ENCODE peak calls at places on chromosomes 7 and 10, in nine cellular contexts. U, V, S, K, L, A, Z, F and B are unnamed samples.

GRCh38 chr7:126378642-126379041 is 874.1 kb downstream of the GRM8 start:
- DNase-seq in A (no peak), F (no peak), L (no peak), Z (no peak), S (no peak), V (no peak), U (no peak), K (no peak), B (no peak)

GRCh38 chr7:29841926-29842671 is 35.8 kb downstream of the WIPF3 start:
- DNase-seq in S (no peak), U (no peak), K (no peak), A (no peak), Z (no peak), V (no peak), L (no peak), F (no peak), B (no peak)

GRCh38 chr10:35770817-35771355 is 128.8 kb upstream of the FZD8 start:
- DNase-seq in Z (no peak), K (no peak), A (no peak), S (no peak), V (no peak), F (no peak), U (peak), L (no peak), B (no peak)

GRCh38 chr10:72912715-72913114 is 19.2 kb downstream of the OIT3 start:
- DNase-seq in Z (no peak), L (no peak), K (no peak), S (no peak), A (no peak), F (no peak), U (no peak), V (no peak), B (no peak)

GRCh38 chr10:121216295-121216694 is 365.1 kb downstream of the WDR11 start:
- DNase-seq in F (no peak), A (no peak), K (no peak), S (no peak), V (no peak), L (no peak), Z (no peak), U (no peak), B (no peak)

GRCh38 chr10:101014966-101015581 is 15.5 kb downstream of the LZTS2 start:
- DNase-seq in K (no peak), L (no peak), Z (no peak), U (no peak), V (no peak), A (peak), F (peak), S (peak), B (peak)

GRCh38 chr7:138158739-138159528 is 82.7 kb downstream of the AKR1D1 start:
- DNase-seq in V (no peak), F (no peak), Z (no peak), A (no peak), L (no peak), S (no peak), U (no peak), K (no peak), B (no peak)

GRCh38 chr7:122919643-122920181 is 33.5 kb upstream of the CADPS2 start:
- DNase-seq in S (no peak), L (peak), Z (no peak), U (no peak), F (no peak), A (no peak), K (no peak), V (no peak), B (peak)

GRCh38 chr7:42164946-42165345 is 72.1 kb downstream of the GLI3 start:
- DNase-seq in K (no peak), U (no peak), F (no peak), V (no peak), A (no peak), Z (no peak), S (no peak), L (no peak), B (no peak)

GRCh38 chr10:133438711-133439273 is 14.4 kb upstream of the SPRN start:
- DNase-seq in L (no peak), V (peak), Z (no peak), K (no peak), S (no peak), F (peak), A (no peak), U (no peak), B (no peak)

GRCh38 chr10:112950714-112951348 is 784 bp downstream of the TCF7L2 start:
- DNase-seq in V (no peak), A (no peak), U (peak), F (peak), K (no peak), L (peak), S (no peak), Z (peak), B (peak)

GRCh38 chr7:105487559-105488218 is 34.4 kb downstream of the PUS7 start:
- DNase-seq in S (peak), K (no peak), L (peak), V (no peak), F (peak), A (peak), Z (peak), U (no peak), B (peak)

GRCh38 chr7:36677769-36678435 is 46.4 kb downstream of the AOAH start:
- DNase-seq in Z (no peak), A (no peak), U (no peak), V (no peak), F (no peak), L (no peak), K (no peak), S (no peak), B (no peak)

GRCh38 chr7:157676456-157677255 is 339.9 kb downstream of the DNAJB6 start:
- DNase-seq in S (no peak), V (no peak), L (no peak), K (no peak), U (no peak), Z (no peak), F (no peak), A (no peak), B (no peak)

GRCh38 chr10:120161116-120161515 is 268.6 kb downstream of the SEC23IP start:
- DNase-seq in L (no peak), Z (peak), U (no peak), F (no peak), A (no peak), V (no peak), S (no peak), K (no peak), B (no peak)

GRCh38 chr10:101986277-101986971 is 69.5 kb downstream of the ARMH3 start:
- DNase-seq in K (no peak), V (no peak), Z (peak), S (no peak), F (no peak), U (peak), L (no peak), A (no peak), B (no peak)

GRCh38 chr7:35253680-35254495 is at the start of gene TBX20:
- DNase-seq in A (no peak), V (no peak), Z (peak), L (no peak), S (peak), U (peak), K (no peak), F (peak), B (peak)

GRCh38 chr7:36712015-36712414 is 12.3 kb downstream of the AOAH start:
- DNase-seq in F (no peak), S (no peak), K (no peak), U (no peak), L (no peak), Z (no peak), A (no peak), V (no peak), B (no peak)

GRCh38 chr10:107708981-107709380 is 544.5 kb upstream of the SORCS1 start:
- DNase-seq in F (no peak), V (no peak), K (no peak), S (no peak), U (no peak), Z (no peak), A (no peak), L (no peak), B (no peak)

GRCh38 chr7:3436746-3437145 is 135.7 kb downstream of the SDK1 start:
- DNase-seq in S (no peak), F (peak), U (no peak), A (no peak), V (no peak), K (no peak), L (no peak), Z (no peak), B (peak)

GRCh38 chr7:3437467-3437866 is 136.4 kb downstream of the SDK1 start:
- DNase-seq in U (peak), S (no peak), L (no peak), V (no peak), K (no peak), Z (no peak), F (no peak), A (no peak), B (no peak)

GRCh38 chr7:3439333-3440030 is 138.4 kb downstream of the SDK1 start:
- DNase-seq in Z (no peak), S (peak), F (peak), U (no peak), L (no peak), A (peak), V (no peak), K (no peak), B (peak)

GRCh38 chr7:3440509-3440908 is 139.5 kb downstream of the SDK1 start:
- DNase-seq in K (no peak), F (no peak), A (no peak), L (no peak), Z (no peak), S (no peak), U (no peak), V (no peak), B (no peak)

GRCh38 chr7:3438352-3438751 is 137.3 kb downstream of the SDK1 start:
- DNase-seq in A (no peak), V (no peak), L (no peak), K (no peak), F (no peak), S (no peak), U (peak), Z (no peak), B (no peak)
- H3K4me3 ChIP-seq in A (no peak), V (no peak), L (no peak), K (no peak), F (no peak), S (no peak), U (no peak), Z (no peak), B (no peak)

GRCh38 chr10:1054684-1055083 is 1.5 kb upstream of the WDR37 start:
- DNase-seq in S (no peak), F (no peak), V (no peak), L (no peak), A (no peak), U (no peak), K (no peak), Z (no peak), B (peak)
- H3K4me3 ChIP-seq in S (no peak), F (peak), V (no peak), L (peak), A (peak), U (no peak), K (no peak), Z (no peak), B (peak)

DNA sequence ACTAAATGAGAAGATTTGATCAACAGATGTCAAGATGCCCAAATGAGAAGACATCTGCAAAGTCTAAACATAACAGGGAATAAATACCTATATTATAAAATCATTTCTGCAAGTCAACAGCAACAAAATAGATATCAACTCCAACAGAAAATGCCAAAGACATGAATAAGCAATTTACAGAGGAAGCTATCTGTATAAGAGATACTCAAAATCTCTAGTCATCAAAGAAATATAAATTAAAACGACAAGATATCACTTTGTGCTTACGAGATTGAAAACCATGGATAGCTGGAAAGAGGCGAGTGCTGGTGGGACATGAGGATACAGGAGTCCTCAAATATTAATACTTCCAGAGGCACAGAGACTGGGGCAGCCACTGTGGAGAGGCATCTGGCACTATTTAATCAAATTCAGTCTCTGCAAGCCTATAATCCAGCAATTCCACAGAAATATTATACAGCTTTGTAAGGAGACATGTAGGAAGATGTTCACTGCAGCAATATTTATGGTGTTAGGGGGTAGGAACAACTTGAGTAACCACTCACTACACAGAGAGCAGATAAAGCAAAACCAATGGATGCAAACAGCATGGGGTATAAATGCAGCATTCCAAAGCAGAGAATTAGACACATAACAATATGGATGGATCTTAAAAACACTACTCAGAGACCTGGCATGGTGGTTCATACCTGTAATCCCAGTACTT is 4.8 kb downstream of the DNMBP start:
- DNase-seq in S (no peak), K (no peak), L (no peak), Z (no peak), U (no peak), F (no peak), V (no peak), A (no peak), B (no peak)
- H3K4me3 ChIP-seq in S (no peak), K (no peak), L (no peak), Z (no peak), U (no peak), F (peak), V (peak), A (peak), B (no peak)

DNA sequence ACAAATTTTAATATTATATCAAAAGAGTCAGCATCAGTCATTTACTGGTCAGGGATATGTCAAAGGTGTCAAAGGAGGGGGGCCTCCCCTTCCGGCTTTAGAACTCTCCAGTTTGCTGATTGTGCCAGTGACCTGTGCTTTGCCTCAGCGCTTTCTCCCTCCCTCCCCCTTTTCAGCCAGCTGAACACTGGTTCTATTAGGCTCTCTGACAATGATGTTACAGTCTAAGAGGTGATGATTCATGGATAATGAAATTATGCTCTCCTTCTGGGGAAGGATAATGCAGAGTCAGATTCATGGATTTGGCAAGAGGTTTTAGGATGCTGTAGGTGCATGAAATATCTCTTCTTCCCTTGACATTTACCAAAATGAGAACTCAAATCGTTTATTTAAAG is 6.1 kb downstream of the LRRTM3 start:
- DNase-seq in F (no peak), S (no peak), K (no peak), Z (no peak), A (no peak), U (peak), V (no peak), L (no peak), B (no peak)
- H3K4me3 ChIP-seq in F (no peak), S (no peak), K (no peak), Z (no peak), A (no peak), U (no peak), V (no peak), L (no peak), B (no peak)

GRCh38 chr7:5598261-5598761 is 174.7 kb upstream of the TNRC18 start:
- DNase-seq in A (no peak), U (no peak), V (no peak), K (no peak), F (peak), Z (no peak), L (no peak), S (no peak), B (no peak)

GRCh38 chr7:5596896-5597246 is 173.2 kb upstream of the TNRC18 start:
- DNase-seq in A (no peak), K (no peak), L (no peak), U (no peak), F (no peak), V (no peak), Z (no peak), S (no peak), B (no peak)

GRCh38 chr7:5598769-5599371 is 175.2 kb upstream of the TNRC18 start:
- DNase-seq in V (no peak), K (no peak), U (peak), S (no peak), Z (no peak), F (peak), L (no peak), A (no peak), B (peak)

GRCh38 chr7:5596046-5596895 is 172.6 kb upstream of the TNRC18 start:
- DNase-seq in L (peak), V (peak), U (peak), K (peak), F (peak), Z (peak), A (peak), S (peak), B (peak)

GRCh38 chr7:5597772-5598171 is 174.1 kb upstream of the TNRC18 start:
- DNase-seq in Z (no peak), L (no peak), S (no peak), V (no peak), A (no peak), F (no peak), U (no peak), K (no peak), B (no peak)
- H3K4me3 ChIP-seq in Z (no peak), L (no peak), S (no peak), V (no peak), A (no peak), F (no peak), U (no peak), K (no peak), B (no peak)

GRCh38 chr10:23694921-23695824 is 256.3 kb downstream of the OTUD1 start:
- DNase-seq in A (no peak), S (no peak), L (no peak), F (no peak), Z (no peak), U (no peak), V (no peak), K (no peak), B (no peak)
- H3K4me3 ChIP-seq in A (no peak), S (no peak), L (peak), F (no peak), Z (no peak), U (peak), V (no peak), K (peak), B (no peak)

DNA sequence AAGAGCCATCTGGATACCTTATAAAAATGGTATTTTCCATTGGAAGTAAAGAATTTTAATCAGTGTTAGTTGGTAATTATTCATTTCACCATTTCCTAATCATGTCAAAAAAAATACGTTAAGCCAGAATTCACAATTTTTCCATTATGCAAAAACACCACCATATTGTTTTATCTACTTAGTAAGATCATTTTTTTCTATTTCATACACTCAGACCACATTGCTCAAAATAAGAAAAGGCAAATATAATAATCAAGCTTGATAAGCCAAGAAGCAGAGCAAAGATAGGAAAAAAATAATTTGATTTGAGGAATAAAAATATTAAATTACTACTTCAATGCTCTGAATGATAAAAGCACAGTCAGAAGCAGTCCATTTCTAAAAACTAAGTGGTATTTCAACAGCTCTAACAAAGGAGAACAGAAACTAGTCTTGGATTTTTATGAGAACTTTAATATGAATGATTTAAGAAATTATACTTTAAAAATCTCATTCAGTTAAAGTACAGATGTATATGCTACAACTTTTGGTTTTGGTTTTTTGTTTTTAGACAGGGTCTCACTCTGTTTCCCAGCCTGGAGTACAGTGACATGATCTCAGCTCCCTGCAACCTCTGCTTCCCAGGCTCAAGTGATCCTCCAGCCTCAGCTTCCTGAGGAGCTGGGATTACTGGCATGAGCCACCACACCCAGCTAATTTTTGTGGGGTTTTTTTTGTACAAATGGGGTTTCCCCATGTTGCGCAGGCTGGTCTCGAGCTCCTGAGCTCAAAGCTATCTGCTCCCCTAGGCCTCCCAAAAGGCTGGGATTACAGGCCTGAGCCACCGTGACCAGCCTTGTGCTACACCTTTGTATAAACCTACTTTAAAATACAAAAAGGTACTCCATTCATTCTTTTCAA is 46.6 kb downstream of the LRRN3 start:
- DNase-seq in K (peak), V (no peak), F (no peak), A (no peak), L (no peak), S (no peak), Z (peak), U (no peak), B (peak)
- H3K4me3 ChIP-seq in K (no peak), V (no peak), F (no peak), A (no peak), L (no peak), S (no peak), Z (no peak), U (no peak), B (no peak)

GRCh38 chr7:101936223-101936611 is 118.8 kb downstream of the CUX1 start:
- DNase-seq in F (no peak), K (no peak), Z (peak), A (no peak), S (no peak), L (no peak), V (no peak), U (no peak), B (no peak)
- H3K4me3 ChIP-seq in F (no peak), K (no peak), Z (no peak), A (no peak), S (no peak), L (no peak), V (no peak), U (peak), B (no peak)

GRCh38 chr10:96238889-96239624 is 32.3 kb downstream of the BLNK start:
- DNase-seq in F (no peak), A (no peak), U (no peak), L (no peak), Z (no peak), V (no peak), K (no peak), S (no peak), B (peak)
- H3K4me3 ChIP-seq in F (no peak), A (no peak), U (no peak), L (no peak), Z (no peak), V (no peak), K (no peak), S (no peak), B (no peak)